ENCODE peak calls at places on chromosomes 16 and 17, in seven cellular contexts. A is HepG2, P is SK-N-SH, W is H1, M is GM12891, H is K562, Q is GM12878. K is an unnamed sample.

GRCh38 chr17:55004484-55004883 is 35.9 kb downstream of the STXBP4 start:
- DNase-seq in M (no peak), Q (no peak), H (no peak), A (no peak), W (no peak), P (no peak), K (no peak)

GRCh38 chr17:48954300-48954755 is 9.7 kb upstream of the SNF8 start:
- DNase-seq in P (no peak), A (peak), M (no peak), W (peak), H (peak), Q (no peak), K (no peak)

GRCh38 chr16:82070656-82071369 is 35.8 kb downstream of the HSD17B2 start:
- DNase-seq in P (no peak), M (no peak), A (no peak), W (no peak), H (no peak), Q (no peak), K (no peak)

GRCh38 chr16:69417537-69418199 is 6.8 kb upstream of the CYB5B start:
- DNase-seq in A (peak), H (no peak), Q (no peak), M (no peak), W (no peak), P (no peak), K (no peak)

GRCh38 chr16:2963074-2963610 is 933 bp upstream of the KREMEN2 start:
- DNase-seq in A (no peak), M (no peak), Q (no peak), W (no peak), P (no peak), H (peak), K (no peak)

GRCh38 chr17:4498461-4499397 is at the start of gene SPNS2:
- DNase-seq in Q (no peak), M (peak), H (peak), W (peak), A (no peak), P (peak), K (peak)

GRCh38 chr16:81693047-81693446 is 86.0 kb upstream of the PLCG2 start:
- DNase-seq in M (no peak), W (no peak), P (no peak), A (no peak), H (no peak), Q (no peak), K (no peak)

GRCh38 chr16:11674818-11675560 is 6.7 kb downstream of the SNN start:
- DNase-seq in M (no peak), A (no peak), P (no peak), H (no peak), Q (no peak), W (no peak), K (no peak)

GRCh38 chr16:53067675-53068074 is 12.9 kb downstream of the CHD9 start:
- DNase-seq in H (no peak), A (no peak), M (no peak), Q (no peak), W (no peak), P (no peak), K (no peak)

GRCh38 chr17:39229274-39229913 is 3.6 kb upstream of the STAC2 start:
- DNase-seq in Q (no peak), M (no peak), H (peak), W (no peak), A (no peak), P (no peak), K (peak)

GRCh38 chr17:11807606-11808005 is 189.7 kb downstream of the ZNF18 start:
- DNase-seq in M (no peak), H (no peak), A (no peak), Q (no peak), W (no peak), P (peak), K (no peak)

GRCh38 chr16:88686062-88686438 is 257 bp downstream of the SNAI3 start:
- DNase-seq in P (no peak), Q (no peak), M (no peak), W (no peak), H (peak), A (no peak), K (no peak)

GRCh38 chr16:70158261-70158939 is 15.2 kb upstream of the CLEC18C start:
- DNase-seq in P (peak), W (no peak), H (no peak), Q (no peak), M (no peak), A (no peak), K (no peak)

GRCh38 chr16:79218358-79218757 is 382.2 kb downstream of the MAF start:
- DNase-seq in Q (no peak), M (no peak), H (no peak), A (no peak), W (no peak), P (no peak), K (no peak)

GRCh38 chr17:520447-521167 is 168.0 kb upstream of the RPH3AL start:
- DNase-seq in P (peak), H (no peak), W (no peak), M (no peak), Q (no peak), A (no peak), K (no peak)

GRCh38 chr16:58658796-58659211 is 25.8 kb downstream of the SLC38A7 start:
- DNase-seq in H (peak), M (no peak), A (no peak), W (no peak), Q (no peak), P (no peak), K (no peak)

GRCh38 chr16:49454426-49455180 is 81.0 kb downstream of the C16orf78 start:
- DNase-seq in Q (no peak), A (no peak), P (no peak), M (no peak), W (no peak), H (no peak), K (no peak)

GRCh38 chr17:81422776-81423697 is 27.8 kb downstream of the BAHCC1 start:
- DNase-seq in H (peak), W (no peak), Q (no peak), P (peak), A (peak), M (no peak), K (no peak)

GRCh38 chr16:6753553-6753952 is 579.1 kb upstream of the RBFOX1 start:
- DNase-seq in M (no peak), H (no peak), W (no peak), P (no peak), Q (no peak), A (no peak), K (no peak)

GRCh38 chr16:2005646-2006045 is 4.0 kb downstream of the ZNF598 start:
- DNase-seq in H (no peak), P (no peak), Q (no peak), W (no peak), M (no peak), A (no peak), K (no peak)

GRCh38 chr17:19331134-19331533 is 31.4 kb downstream of the B9D1 start:
- DNase-seq in H (no peak), Q (no peak), A (no peak), W (no peak), P (no peak), M (no peak), K (no peak)

GRCh38 chr17:59230765-59231164 is 10.5 kb downstream of the GDPD1 start:
- DNase-seq in H (no peak), Q (no peak), P (no peak), A (no peak), W (peak), M (no peak), K (no peak)

GRCh38 chr16:66159987-66160386 is 206.5 kb upstream of the CDH5 start:
- DNase-seq in W (no peak), H (no peak), A (no peak), M (no peak), P (no peak), Q (no peak), K (no peak)

GRCh38 chr16:88353232-88353631 is 29.5 kb upstream of the ZNF469 start:
- DNase-seq in M (no peak), A (no peak), Q (no peak), P (no peak), W (no peak), H (no peak), K (no peak)

GRCh38 chr17:81601525-81602120 is 35.3 kb downstream of the NPLOC4 start:
- DNase-seq in H (peak), M (peak), A (peak), Q (peak), P (peak), W (peak), K (no peak)

GRCh38 chr17:77479817-77480508 is 339.2 kb downstream of the SEC14L1 start:
- DNase-seq in W (no peak), P (peak), A (no peak), M (no peak), H (no peak), Q (no peak), K (no peak)

GRCh38 chr17:35289222-35289621 is 46.4 kb downstream of the SLFN5 start:
- DNase-seq in P (no peak), M (no peak), W (no peak), H (no peak), A (no peak), Q (no peak), K (no peak)

GRCh38 chr16:72846594-72846993 is 201.3 kb downstream of the ZFHX3 start:
- DNase-seq in H (no peak), A (no peak), M (no peak), Q (no peak), P (peak), W (no peak), K (no peak)
- TF ChIP-seq TAF1 in H (no peak), A (no peak), M (no peak), Q (no peak), P (no peak), W (no peak), K (no peak)

DNA sequence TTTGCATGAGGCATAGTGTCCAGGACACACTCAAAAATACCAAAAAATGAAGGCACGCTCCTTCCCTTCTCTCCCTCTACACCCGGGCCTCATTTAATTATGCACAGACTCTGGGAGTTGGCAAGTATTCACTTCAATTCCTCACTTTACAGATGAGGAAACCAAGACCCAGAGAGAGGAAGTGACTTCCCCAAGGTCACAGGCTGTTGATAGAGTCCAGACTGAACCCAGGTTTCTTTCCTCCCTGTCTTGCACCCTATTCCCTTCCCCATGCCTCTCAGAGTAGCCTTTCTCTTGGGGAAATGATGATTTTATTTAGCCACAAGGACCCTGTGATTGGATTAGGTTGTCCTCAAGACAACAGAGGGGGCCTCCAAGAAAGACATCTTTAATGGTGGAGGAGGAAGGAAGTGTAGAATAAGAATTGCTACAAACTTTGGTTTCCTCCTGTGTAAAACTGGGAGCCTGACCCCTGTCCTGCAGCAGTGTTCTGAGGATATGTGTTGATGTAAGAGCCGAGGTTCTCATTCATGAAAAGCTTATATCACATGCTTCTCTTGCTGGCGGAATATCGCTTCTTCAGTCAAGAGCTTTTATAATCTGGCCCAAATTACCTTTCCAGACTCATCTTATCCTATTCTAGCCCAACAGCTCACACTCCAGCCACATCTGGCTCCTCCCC is 48.8 kb upstream of the SIAH1 start:
- DNase-seq in M (no peak), Q (no peak), P (no peak), W (no peak), H (no peak), A (no peak), K (no peak)
- TF ChIP-seq TAF1 in M (no peak), Q (no peak), P (no peak), W (no peak), H (no peak), A (no peak), K (no peak)

GRCh38 chr17:78608122-78608803 is 31.1 kb upstream of the DNAH17 start:
- DNase-seq in W (no peak), M (no peak), P (no peak), A (no peak), Q (no peak), H (no peak), K (no peak)

GRCh38 chr17:78607061-78607460 is 29.9 kb upstream of the DNAH17 start:
- DNase-seq in Q (no peak), M (no peak), W (no peak), H (no peak), P (no peak), A (no peak), K (no peak)

GRCh38 chr17:78602246-78602645 is 25.1 kb upstream of the DNAH17 start:
- DNase-seq in W (no peak), M (no peak), A (no peak), H (no peak), Q (no peak), P (no peak), K (no peak)

GRCh38 chr17:78605886-78606285 is 28.7 kb upstream of the DNAH17 start:
- DNase-seq in A (no peak), M (no peak), Q (no peak), W (no peak), P (no peak), H (no peak), K (no peak)

DNA sequence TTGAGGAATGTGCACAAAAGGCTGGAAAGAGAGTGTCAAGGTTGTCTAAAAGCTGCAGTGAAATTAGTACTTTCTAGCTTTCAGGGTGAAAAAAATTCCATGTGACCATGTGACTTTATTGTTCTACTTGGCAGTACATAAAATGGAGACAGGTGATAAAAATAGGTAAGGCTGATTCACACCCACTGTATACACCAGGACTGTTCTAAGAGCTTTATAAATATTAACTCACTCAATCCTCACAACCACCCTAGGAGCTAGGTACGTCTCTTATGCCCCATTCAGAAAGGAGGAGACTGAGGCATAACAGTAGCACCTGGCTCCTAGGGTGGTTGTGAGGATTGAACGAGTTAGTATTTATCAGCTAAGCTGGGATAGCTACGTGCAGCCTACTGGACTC is 28.2 kb upstream of the DNAH17 start:
- DNase-seq in A (no peak), Q (no peak), P (no peak), M (no peak), H (no peak), W (no peak), K (no peak)
- TF ChIP-seq TAF1 in A (no peak), Q (no peak), P (no peak), M (no peak), H (no peak), W (no peak), K (no peak)

DNA sequence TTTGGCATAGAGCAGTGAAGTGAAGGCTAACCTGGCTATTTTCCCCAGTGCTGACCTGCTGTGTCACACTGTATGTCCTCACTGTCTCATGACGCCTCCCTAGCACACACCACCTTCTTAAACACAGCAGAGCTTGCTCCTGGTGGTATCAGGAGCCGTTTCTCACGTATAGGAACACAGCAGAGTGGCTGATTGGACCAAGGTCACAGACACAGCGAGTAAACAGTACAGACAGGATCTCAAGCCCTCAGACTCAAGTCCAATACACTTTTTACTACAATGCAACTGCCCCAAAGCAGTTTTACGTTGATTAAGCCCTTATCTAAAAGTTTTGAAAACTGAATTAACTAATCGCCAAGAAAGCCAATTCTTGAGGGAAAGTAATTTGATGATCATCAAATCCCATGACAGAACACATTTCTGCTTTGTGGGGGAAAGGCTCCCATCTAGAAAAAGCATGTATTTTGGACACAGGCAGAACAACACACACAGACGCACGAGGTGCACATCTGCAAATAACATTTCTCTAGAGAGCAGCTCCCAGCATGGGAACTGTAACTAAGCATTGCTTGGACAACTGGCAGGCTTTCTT is 15.2 kb downstream of the ARHGAP17 start:
- DNase-seq in A (peak), P (no peak), H (peak), W (no peak), Q (no peak), M (no peak), K (no peak)
- TF ChIP-seq TAF1 in A (no peak), P (no peak), H (no peak), W (no peak), Q (no peak), M (no peak), K (no peak)

GRCh38 chr16:67268136-67268579 is 11.2 kb upstream of the PLEKHG4 start:
- DNase-seq in M (no peak), W (no peak), Q (no peak), A (peak), P (no peak), H (peak), K (no peak)
- TF ChIP-seq TAF1 in M (no peak), W (no peak), Q (no peak), A (no peak), P (no peak), H (peak), K (no peak)

GRCh38 chr17:57485566-57485865 is 229.2 kb downstream of the MSI2 start:
- DNase-seq in Q (no peak), M (no peak), A (no peak), P (no peak), W (no peak), H (no peak), K (no peak)
- TF ChIP-seq TAF1 in Q (no peak), M (no peak), A (no peak), P (no peak), W (no peak), H (no peak), K (no peak)

K was measured in GM12892.